ENCODE peak calls at places on chromosomes 16 and 17, in seven cellular contexts. U is right cardiac atrium, N is HAP-1, C is body of pancreas, W is colonic mucosa, G is AG10803, F is fibroblast of lung. T is an unnamed sample.

GRCh38 chr16:85565796-85566501 is 47.2 kb upstream of the GSE1 start:
- DNase-seq in G (no peak), N (no peak), W (no peak), F (no peak), C (no peak), U (no peak), T (no peak)

GRCh38 chr17:10067446-10068143 is 130.8 kb downstream of the GAS7 start:
- DNase-seq in C (no peak), G (no peak), N (no peak), W (no peak), F (no peak), U (peak), T (no peak)

GRCh38 chr17:46977348-46977747 is 1.7 kb downstream of the RPRML start:
- DNase-seq in F (peak), U (no peak), W (peak), C (peak), N (peak), G (no peak), T (peak)

GRCh38 chr17:54007855-54008254 is 185.1 kb downstream of the KIF2B start:
- DNase-seq in G (no peak), U (no peak), C (no peak), W (no peak), N (no peak), F (no peak), T (no peak)

GRCh38 chr17:8048736-8049135 is 9.9 kb downstream of the ALOX15B start:
- DNase-seq in U (no peak), C (no peak), W (no peak), G (no peak), F (no peak), N (no peak), T (no peak)

GRCh38 chr17:73231363-73231762 is 30.3 kb downstream of the CPSF4L start:
- DNase-seq in F (peak), G (peak), U (no peak), N (no peak), W (peak), C (no peak), T (peak)

GRCh38 chr17:79620207-79621038 is 9.6 kb upstream of the RBFOX3 start:
- DNase-seq in C (peak), W (no peak), G (no peak), N (no peak), U (peak), F (no peak), T (no peak)

GRCh38 chr17:74042744-74043486 is 160.6 kb upstream of the RPL38 start:
- DNase-seq in G (peak), N (no peak), F (peak), U (no peak), W (no peak), C (no peak), T (peak)

GRCh38 chr17:16417896-16418683 is 2.7 kb downstream of the TRPV2 start:
- DNase-seq in U (no peak), F (peak), W (no peak), N (no peak), C (no peak), G (peak), T (no peak)

GRCh38 chr17:32944248-32945020 is 16.5 kb downstream of the TMEM98 start:
- DNase-seq in W (no peak), U (no peak), G (no peak), N (no peak), C (no peak), F (no peak), T (no peak)

GRCh38 chr16:67202956-67203493 is 4.1 kb downstream of the ELMO3 start:
- DNase-seq in W (no peak), U (no peak), N (no peak), F (no peak), G (no peak), C (no peak), T (no peak)

GRCh38 chr17:75371339-75371738 is 34.1 kb downstream of the GRB2 start:
- DNase-seq in G (no peak), N (no peak), U (no peak), C (no peak), F (no peak), W (no peak), T (no peak)

GRCh38 chr16:68417711-68418301 is 30.5 kb downstream of the SMPD3 start:
- DNase-seq in N (no peak), G (no peak), U (peak), W (peak), C (peak), F (peak), T (peak)

GRCh38 chr16:54587176-54587515 is 300.6 kb upstream of the IRX3 start:
- DNase-seq in F (no peak), W (no peak), U (no peak), N (no peak), C (no peak), G (no peak), T (no peak)

GRCh38 chr17:65283704-65284103 is 146.5 kb downstream of the RGS9 start:
- DNase-seq in N (no peak), U (no peak), G (no peak), C (no peak), W (peak), F (peak), T (no peak)

GRCh38 chr17:18006495-18007239 is 32.3 kb downstream of the ATPAF2 start:
- DNase-seq in F (no peak), C (no peak), G (no peak), N (no peak), U (no peak), W (no peak), T (no peak)

GRCh38 chr16:53094013-53094630 is 39.3 kb downstream of the CHD9 start:
- DNase-seq in F (no peak), C (peak), N (no peak), W (peak), G (no peak), U (peak), T (peak)

GRCh38 chr17:8791910-8792270 is 7.3 kb downstream of the MFSD6L start:
- DNase-seq in C (no peak), N (no peak), W (no peak), G (peak), F (peak), U (no peak), T (peak)

GRCh38 chr17:236641-237405 is 55.4 kb upstream of the DOC2B start:
- DNase-seq in N (no peak), C (peak), W (peak), U (peak), G (no peak), F (peak), T (no peak)

GRCh38 chr16:75254359-75254837 is 3.0 kb upstream of the BCAR1 start:
- DNase-seq in F (peak), W (peak), C (peak), N (no peak), U (peak), G (peak), T (peak)

GRCh38 chr16:70750893-70751467 is 50.0 kb downstream of the VAC14 start:
- DNase-seq in N (no peak), F (peak), U (peak), G (peak), W (peak), C (peak), T (peak)

GRCh38 chr17:77332981-77333685 is 192.4 kb downstream of the SEC14L1 start:
- DNase-seq in N (no peak), W (peak), C (no peak), F (peak), U (no peak), G (peak), T (peak)

GRCh38 chr17:16158721-16159120 is 56.6 kb downstream of the NCOR1 start:
- DNase-seq in G (no peak), C (no peak), F (peak), U (no peak), W (no peak), N (no peak), T (peak)

GRCh38 chr17:1745513-1746020 is 2.9 kb downstream of the SERPINF2 start:
- DNase-seq in U (no peak), W (no peak), G (no peak), C (no peak), N (no peak), F (no peak), T (no peak)

GRCh38 chr16:86925067-86925791 is 346.9 kb downstream of the FOXL1 start:
- DNase-seq in N (no peak), G (peak), C (no peak), F (peak), U (no peak), W (no peak), T (no peak)

GRCh38 chr17:238071-238963 is 56.9 kb upstream of the DOC2B start:
- DNase-seq in C (peak), W (peak), U (peak), G (no peak), F (no peak), N (no peak), T (no peak)

GRCh38 chr17:50297407-50297865 is 23.2 kb downstream of the TMEM92 start:
- DNase-seq in C (peak), G (peak), F (peak), N (peak), U (peak), W (peak), T (peak)

GRCh38 chr16:56355221-56355620 is 70.1 kb downstream of the AMFR start:
- DNase-seq in C (peak), G (no peak), N (no peak), U (peak), F (no peak), W (no peak), T (no peak)

GRCh38 chr16:31474173-31474714 is 2.3 kb downstream of the TGFB1I1 start:
- DNase-seq in N (no peak), W (peak), U (peak), G (peak), F (peak), C (no peak), T (peak)

GRCh38 chr16:30417447-30418349 is 10.3 kb downstream of the ZNF771 start:
- DNase-seq in N (peak), W (peak), F (peak), U (peak), C (peak), G (peak), T (peak)

GRCh38 chr17:850828-851759 is 68.9 kb downstream of the MRM3 start:
- DNase-seq in C (no peak), N (no peak), F (no peak), U (peak), G (peak), W (no peak), T (peak)

GRCh38 chr17:67245694-67246397 is 850 bp upstream of the HELZ start:
- DNase-seq in N (peak), W (peak), U (peak), F (no peak), G (no peak), C (peak), T (no peak)

GRCh38 chr16:78285437-78285917 is 186.0 kb downstream of the WWOX start:
- DNase-seq in U (no peak), G (no peak), W (no peak), N (no peak), F (no peak), C (no peak), T (no peak)

GRCh38 chr16:17899141-17899540 is 428.4 kb upstream of the XYLT1 start:
- DNase-seq in F (no peak), U (no peak), N (no peak), C (no peak), G (no peak), W (no peak), T (no peak)

GRCh38 chr17:62763891-62764600 is 44.1 kb downstream of the MARCHF10 start:
- DNase-seq in G (no peak), U (no peak), N (no peak), W (no peak), C (no peak), F (no peak), T (no peak)

GRCh38 chr17:83194189-83194565 is 114.8 kb downstream of the METRNL start:
- DNase-seq in F (no peak), N (no peak), U (peak), C (peak), W (no peak), G (no peak), T (no peak)

GRCh38 chr17:38543403-38544174 is 62.2 kb downstream of the SRCIN1 start:
- DNase-seq in G (no peak), W (no peak), C (no peak), N (no peak), U (no peak), F (no peak), T (no peak)

GRCh38 chr17:38540514-38540913 is 65.2 kb downstream of the SRCIN1 start:
- DNase-seq in W (no peak), N (no peak), C (no peak), U (no peak), G (no peak), F (no peak), T (no peak)

GRCh38 chr17:38542286-38542685 is 63.5 kb downstream of the SRCIN1 start:
- DNase-seq in F (no peak), U (no peak), G (no peak), W (no peak), N (no peak), C (no peak), T (no peak)

GRCh38 chr17:38539386-38539785 is 66.4 kb downstream of the SRCIN1 start:
- DNase-seq in U (no peak), W (no peak), N (no peak), G (no peak), C (peak), F (no peak), T (no peak)

GRCh38 chr17:38541281-38541680 is 64.5 kb downstream of the SRCIN1 start:
- DNase-seq in G (no peak), U (no peak), F (no peak), C (no peak), W (no peak), N (no peak), T (no peak)
- H3K4me3 ChIP-seq in G (no peak), U (no peak), F (no peak), C (no peak), W (no peak), N (no peak), T (no peak)

GRCh38 chr17:40093580-40094201 is 6.7 kb downstream of the NR1D1 start:
- DNase-seq in U (peak), C (no peak), F (no peak), G (no peak), N (no peak), W (no peak), T (no peak)
- H3K4me3 ChIP-seq in U (no peak), C (no peak), F (no peak), G (no peak), N (no peak), W (no peak), T (no peak)

GRCh38 chr17:40517286-40517662 is 15.9 kb upstream of the TNS4 start:
- DNase-seq in N (no peak), F (no peak), W (no peak), U (no peak), G (no peak), C (no peak), T (no peak)
- H3K4me3 ChIP-seq in N (no peak), F (no peak), W (no peak), U (no peak), G (no peak), C (no peak), T (no peak)

GRCh38 chr16:11857161-11857560 is 5.8 kb upstream of the RSL1D1 start:
- DNase-seq in G (peak), U (no peak), C (no peak), F (peak), W (no peak), N (no peak), T (peak)
- H3K4me3 ChIP-seq in G (no peak), U (no peak), C (no peak), F (no peak), W (no peak), N (no peak), T (no peak)

GRCh38 chr16:3175157-3176153 is 12.5 kb upstream of the OR1F1 start:
- DNase-seq in N (no peak), U (no peak), F (peak), G (no peak), C (no peak), W (no peak), T (peak)
- H3K4me3 ChIP-seq in N (no peak), U (no peak), F (peak), G (no peak), C (no peak), W (no peak), T (peak)

T was measured in choroid plexus epithelial cell.